ENCODE peak calls at places on chromosomes 12 and 14, in four cellular contexts. Z is MM.1S, U is suprapubic skin, D is thoracic aorta. M is an unnamed sample.
A peak's percentile ranks its signal among the peaks of the same experiment; 100 is the strongest.

GRCh38 chr12:126742326-126742725 is 1524.6 kb upstream of the TMEM132C start:
- DNase-seq in Z (no peak), U (no peak), D (no peak), M (no peak)

GRCh38 chr12:52739963-52740362 is 36.6 kb upstream of the KRT77 start:
- DNase-seq in Z (no peak), U (no peak), D (no peak), M (no peak)

GRCh38 chr12:49347307-49348237 is 884 bp downstream of the DNAJC22 start:
- DNase-seq in Z (peak; percentile 58), U (peak; percentile 86), D (no peak), M (peak; percentile 91)

GRCh38 chr14:20811994-20812393 is 9.3 kb upstream of the RNASE1 start:
- DNase-seq in Z (no peak), U (no peak), D (no peak), M (no peak)

GRCh38 chr14:41950428-41950827 is 343.8 kb downstream of the LRFN5 start:
- DNase-seq in Z (no peak), U (no peak), D (no peak), M (no peak)

GRCh38 chr14:101151226-101151929 is 247.9 kb upstream of the RTL1 start:
- DNase-seq in Z (no peak), U (no peak), D (no peak), M (no peak)

GRCh38 chr12:1880153-1880845 is 38.2 kb downstream of the CACNA2D4 start:
- DNase-seq in Z (no peak), U (no peak), D (no peak), M (no peak)

GRCh38 chr12:4589941-4590340 is 27.9 kb downstream of the DYRK4 start:
- DNase-seq in Z (no peak), U (no peak), D (no peak), M (no peak)

GRCh38 chr14:26204954-26205479 is 392.8 kb downstream of the NOVA1 start:
- DNase-seq in Z (no peak), U (peak; percentile 79), D (no peak), M (peak; percentile 79)

GRCh38 chr14:37194698-37195097 is 3.0 kb upstream of the MIPOL1 start:
- DNase-seq in Z (no peak), U (no peak), D (no peak), M (no peak)

GRCh38 chr12:113136128-113136989 is 798 bp upstream of the RASAL1 start:
- DNase-seq in Z (no peak), U (no peak), D (no peak), M (no peak)

GRCh38 chr12:16531623-16532022 is 74.3 kb downstream of the LMO3 start:
- DNase-seq in Z (no peak), U (no peak), D (no peak), M (no peak)

GRCh38 chr12:23950775-23951391 is 1.4 kb upstream of the SOX5 start:
- DNase-seq in Z (no peak), U (no peak), D (no peak), M (peak; percentile 49)

GRCh38 chr12:52324068-52324444 is 2.9 kb upstream of the KRT83 start:
- DNase-seq in Z (no peak), U (peak; percentile 67), D (no peak), M (peak; percentile 6)

GRCh38 chr12:6554990-6555691 is 701 bp downstream of the IFFO1 start:
- DNase-seq in Z (no peak), U (no peak), D (no peak), M (no peak)

GRCh38 chr12:4250691-4251090 is 22.9 kb upstream of the CCND2 start:
- DNase-seq in Z (no peak), U (no peak), D (no peak), M (no peak)

GRCh38 chr12:103966736-103967135 is 1.1 kb downstream of the TDG start:
- DNase-seq in Z (no peak), U (no peak), D (no peak), M (no peak)

GRCh38 chr14:90489306-90489705 is 92.5 kb downstream of the CALM1 start:
- DNase-seq in Z (no peak), U (no peak), D (no peak), M (no peak)

GRCh38 chr12:107330901-107331431 is 237.6 kb upstream of the CRY1 start:
- DNase-seq in Z (no peak), U (no peak), D (no peak), M (no peak)

GRCh38 chr12:91741932-91742331 is 403.7 kb downstream of the BTG1 start:
- DNase-seq in Z (no peak), U (no peak), D (no peak), M (no peak)

GRCh38 chr12:42090899-42091298 is 53.8 kb downstream of the GXYLT1 start:
- DNase-seq in Z (no peak), U (no peak), D (no peak), M (no peak)

DNA sequence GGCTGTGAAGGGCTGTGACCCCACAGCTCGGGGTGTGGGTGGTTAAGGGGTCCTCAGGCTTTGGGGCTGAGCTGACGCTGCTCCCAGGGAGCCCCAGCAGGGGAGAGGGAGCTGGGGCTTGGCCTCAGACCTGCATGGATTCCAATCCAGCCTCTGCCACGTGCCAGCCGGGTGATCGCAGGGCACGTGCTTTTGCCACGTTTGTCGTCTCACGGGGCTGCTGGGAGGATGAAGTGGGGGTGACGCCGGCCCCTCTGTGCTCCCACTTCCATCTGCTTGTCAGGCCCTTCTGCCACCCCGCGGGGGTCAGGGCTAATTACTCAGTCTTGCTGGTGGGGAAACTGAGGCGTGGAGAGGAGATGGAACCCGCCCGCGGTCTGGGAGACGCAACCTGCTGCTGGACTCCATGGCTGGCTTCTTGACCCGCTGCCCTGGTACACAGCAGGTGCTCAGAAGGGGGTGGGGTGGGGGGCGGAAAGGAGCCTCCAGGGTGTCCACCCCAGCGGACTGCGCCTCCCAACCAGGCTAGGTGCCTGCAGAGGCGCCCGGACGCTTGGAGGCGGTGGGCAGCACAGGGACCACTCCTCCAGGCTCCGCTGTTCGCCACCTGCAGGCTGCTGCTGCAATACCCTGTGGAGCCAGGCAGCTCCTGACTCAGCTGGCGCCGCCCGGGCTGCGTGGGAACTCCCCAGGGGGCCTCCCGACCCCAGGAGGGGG is 36.4 kb upstream of the PRIMA1 start:
- DNase-seq in Z (no peak), U (peak; percentile 75), D (no peak), M (no peak)
- TF ChIP-seq CTCF in Z (no peak), U (no peak), D (no peak), M (no peak)

GRCh38 chr12:117468016-117468415 is 106.6 kb upstream of the NOS1 start:
- DNase-seq in Z (no peak), U (no peak), D (no peak), M (no peak)

GRCh38 chr12:117472983-117473382 is 111.6 kb upstream of the NOS1 start:
- DNase-seq in Z (no peak), U (no peak), D (no peak), M (peak; percentile 78)

GRCh38 chr12:117473856-117474255 is 112.4 kb upstream of the NOS1 start:
- DNase-seq in Z (no peak), U (no peak), D (no peak), M (no peak)

GRCh38 chr12:117469883-117470483 is 108.6 kb upstream of the NOS1 start:
- DNase-seq in Z (no peak), U (no peak), D (no peak), M (no peak)

GRCh38 chr12:117470804-117471203 is 109.4 kb upstream of the NOS1 start:
- DNase-seq in Z (no peak), U (no peak), D (no peak), M (no peak)
- TF ChIP-seq CTCF in Z (peak; percentile 36), U (no peak), D (peak; percentile 15), M (peak; percentile 79)

DNA sequence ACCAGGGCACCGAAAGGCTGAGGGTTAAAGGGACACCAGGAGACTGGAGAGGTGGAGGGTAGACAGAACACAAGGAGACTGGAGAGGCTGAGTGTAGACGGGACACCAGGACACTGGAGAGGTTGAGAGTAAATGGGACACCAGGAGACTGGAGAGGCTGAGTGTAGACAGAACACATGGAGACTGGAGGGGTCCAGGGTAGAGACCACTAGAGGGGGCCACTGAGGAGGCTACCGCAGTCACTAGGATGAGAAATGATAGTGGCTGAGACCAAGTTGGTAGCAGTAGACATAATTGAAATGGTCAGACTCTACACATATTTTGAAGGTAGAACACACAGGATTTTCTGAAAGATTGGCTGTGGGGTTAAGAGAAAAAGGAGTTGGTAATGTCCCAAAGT is 68.2 kb downstream of the PAH start:
- DNase-seq in Z (no peak), U (no peak), D (no peak), M (no peak)
- TF ChIP-seq CTCF in Z (no peak), U (no peak), D (no peak), M (no peak)

DNA sequence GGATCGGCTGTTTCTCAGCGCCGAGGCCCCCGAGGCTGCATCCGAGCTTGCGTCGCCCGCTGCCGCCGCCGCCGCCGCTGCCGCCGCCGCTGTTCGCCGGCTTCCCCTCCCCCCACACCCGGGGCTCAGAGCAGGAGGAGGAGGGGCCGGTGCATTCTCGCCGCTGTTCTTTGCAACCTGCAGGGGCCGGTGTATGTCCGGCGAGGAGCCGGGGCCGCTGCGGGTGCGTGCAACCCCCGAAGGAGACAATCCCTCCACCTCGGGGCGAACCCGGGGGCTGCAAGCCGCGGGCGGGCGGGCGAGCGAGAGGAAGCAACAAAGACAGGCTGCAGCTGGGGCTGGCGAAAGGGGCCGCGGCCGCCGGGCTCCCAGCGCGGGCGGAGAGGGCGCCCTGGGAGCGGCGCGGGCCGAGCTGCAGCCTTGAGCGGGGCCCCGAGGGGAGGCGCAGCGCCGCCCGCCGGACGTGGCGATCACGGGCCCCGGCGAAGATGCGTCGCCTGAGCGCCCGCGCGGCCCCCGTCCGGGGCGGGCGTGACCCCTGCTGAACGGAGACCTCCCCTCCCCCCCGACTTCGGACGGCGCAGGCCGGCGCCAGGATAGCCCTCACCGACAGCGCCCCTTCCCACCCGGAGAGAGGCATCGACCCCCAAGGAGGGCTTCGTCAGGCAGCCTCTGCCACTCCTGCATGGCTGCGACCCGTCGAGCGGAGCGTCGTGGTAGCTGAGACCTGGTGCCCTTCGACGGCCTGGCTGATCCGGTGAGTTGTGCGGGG is 702 bp downstream of the FAM222A start:
- DNase-seq in Z (peak; percentile 46), U (no peak), D (no peak), M (peak; percentile 89)
- TF ChIP-seq CTCF in Z (peak; percentile 2), U (no peak), D (no peak), M (no peak)

GRCh38 chr14:61368061-61368710 is 46.8 kb downstream of the PRKCH start:
- DNase-seq in Z (no peak), U (no peak), D (no peak), M (no peak)
- TF ChIP-seq CTCF in Z (no peak), U (no peak), D (no peak), M (no peak)

GRCh38 chr12:55142896-55143870 is 17.0 kb downstream of the OR9K2 start:
- DNase-seq in Z (peak; percentile 70), U (no peak), D (no peak), M (peak; percentile 35)
- TF ChIP-seq CTCF in Z (peak; percentile 84), U (no peak), D (peak; percentile 29), M (peak; percentile 72)

DNA sequence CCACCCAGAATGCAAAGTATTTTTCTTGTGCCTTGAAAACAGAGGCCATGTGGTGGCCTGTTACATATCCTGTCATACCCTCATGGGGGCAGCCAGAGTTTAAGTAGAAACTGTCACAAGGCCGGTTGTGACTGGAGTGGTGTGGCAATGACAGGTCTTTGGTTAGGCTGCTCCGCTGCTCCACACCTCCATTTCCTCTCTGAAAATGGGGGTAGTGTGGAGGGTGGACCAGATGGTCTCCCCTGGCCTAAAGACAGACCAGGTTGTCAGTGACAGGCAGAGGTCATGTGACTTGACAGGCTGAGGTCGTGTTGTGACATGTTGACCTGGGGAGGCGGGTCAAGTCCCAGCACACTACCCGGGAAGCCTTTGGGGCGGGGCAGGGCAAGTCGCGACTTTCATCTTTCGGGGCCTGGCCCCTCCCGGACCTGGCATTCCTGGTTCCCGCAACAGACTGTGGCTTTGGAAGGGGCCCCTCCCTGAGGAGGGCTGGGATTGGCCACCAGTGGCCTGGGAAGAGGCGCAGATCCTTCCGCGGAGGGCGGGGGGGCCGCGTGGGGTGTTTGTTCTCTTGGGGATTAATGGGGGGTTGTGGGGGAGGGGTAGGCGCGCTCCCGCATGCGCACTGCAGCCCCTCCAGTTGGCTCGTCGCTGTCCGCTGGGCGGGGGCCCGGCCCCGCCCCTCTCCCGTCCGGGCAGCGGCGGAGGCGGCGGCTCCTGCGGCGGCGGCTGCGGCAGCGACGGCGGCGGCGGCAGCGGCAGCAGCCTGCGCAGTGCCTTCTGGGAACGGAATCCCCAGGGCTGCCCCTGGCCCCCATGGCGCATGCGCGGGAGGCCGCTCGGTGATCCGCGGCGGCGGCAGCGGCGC is at the start of gene MBD6:
- DNase-seq in Z (peak; percentile 93), U (peak; percentile 95), D (peak; percentile 60), M (peak; percentile 95)
- TF ChIP-seq CTCF in Z (peak; percentile 10), U (no peak), D (no peak), M (no peak)